ENCODE peak calls at places on chromosomes 7 and 10, in six cellular contexts. One of them, this sample, is unnamed.

GRCh38 chr10:70381491-70382421 is 669 bp downstream of the LRRC20 start:
- DNase-seq in choroid plexus epithelial cell: no peak
- DNase-seq in GM06990: no peak
- DNase-seq in effector memory CD8-positive, alpha-beta T cell: no peak
- DNase-seq in left cardiac atrium: peak
- DNase-seq in AG04450: no peak
- DNase-seq in this sample: peak

GRCh38 chr7:48537561-48537960 is 366.3 kb downstream of the ABCA13 start:
- DNase-seq in choroid plexus epithelial cell: no peak
- DNase-seq in GM06990: no peak
- DNase-seq in effector memory CD8-positive, alpha-beta T cell: no peak
- DNase-seq in left cardiac atrium: no peak
- DNase-seq in AG04450: no peak
- DNase-seq in this sample: no peak

GRCh38 chr10:8365935-8366911 is 311.7 kb downstream of the GATA3 start:
- DNase-seq in choroid plexus epithelial cell: peak
- DNase-seq in GM06990: peak
- DNase-seq in effector memory CD8-positive, alpha-beta T cell: peak
- DNase-seq in left cardiac atrium: peak
- DNase-seq in AG04450: no peak
- DNase-seq in this sample: no peak

GRCh38 chr10:79244841-79245504 is 102.3 kb upstream of the PPIF start:
- DNase-seq in choroid plexus epithelial cell: no peak
- DNase-seq in GM06990: peak
- DNase-seq in effector memory CD8-positive, alpha-beta T cell: peak
- DNase-seq in left cardiac atrium: no peak
- DNase-seq in AG04450: no peak
- DNase-seq in this sample: no peak

GRCh38 chr10:113029055-113029440 is 79.0 kb downstream of the TCF7L2 start:
- DNase-seq in choroid plexus epithelial cell: peak
- DNase-seq in GM06990: no peak
- DNase-seq in effector memory CD8-positive, alpha-beta T cell: no peak
- DNase-seq in left cardiac atrium: no peak
- DNase-seq in AG04450: no peak
- DNase-seq in this sample: no peak

GRCh38 chr7:108328174-108328651 is 128.0 kb downstream of the NRCAM start:
- DNase-seq in choroid plexus epithelial cell: no peak
- DNase-seq in GM06990: peak
- DNase-seq in effector memory CD8-positive, alpha-beta T cell: no peak
- DNase-seq in left cardiac atrium: no peak
- DNase-seq in AG04450: no peak
- DNase-seq in this sample: no peak

GRCh38 chr10:45439365-45439764 is 65.3 kb downstream of the ALOX5 start:
- DNase-seq in choroid plexus epithelial cell: no peak
- DNase-seq in GM06990: no peak
- DNase-seq in effector memory CD8-positive, alpha-beta T cell: no peak
- DNase-seq in left cardiac atrium: no peak
- DNase-seq in AG04450: no peak
- DNase-seq in this sample: no peak

GRCh38 chr10:119189811-119190282 is 11.2 kb upstream of the PRDX3 start:
- DNase-seq in choroid plexus epithelial cell: peak
- DNase-seq in GM06990: no peak
- DNase-seq in effector memory CD8-positive, alpha-beta T cell: no peak
- DNase-seq in left cardiac atrium: no peak
- DNase-seq in AG04450: no peak
- DNase-seq in this sample: no peak

GRCh38 chr7:132381742-132382472 is 194.4 kb downstream of the PLXNA4 start:
- DNase-seq in choroid plexus epithelial cell: no peak
- DNase-seq in GM06990: no peak
- DNase-seq in effector memory CD8-positive, alpha-beta T cell: no peak
- DNase-seq in left cardiac atrium: no peak
- DNase-seq in AG04450: no peak
- DNase-seq in this sample: no peak

GRCh38 chr7:118183254-118183585 is 744 bp upstream of the LSM8 start:
- DNase-seq in choroid plexus epithelial cell: peak
- DNase-seq in GM06990: peak
- DNase-seq in effector memory CD8-positive, alpha-beta T cell: no peak
- DNase-seq in left cardiac atrium: no peak
- DNase-seq in AG04450: no peak
- DNase-seq in this sample: no peak

GRCh38 chr10:65555192-65555591 is 1370.6 kb upstream of the LRRTM3 start:
- DNase-seq in choroid plexus epithelial cell: no peak
- DNase-seq in GM06990: no peak
- DNase-seq in effector memory CD8-positive, alpha-beta T cell: no peak
- DNase-seq in left cardiac atrium: no peak
- DNase-seq in AG04450: no peak
- DNase-seq in this sample: no peak

GRCh38 chr7:37212526-37212925 is 236.1 kb downstream of the ELMO1 start:
- DNase-seq in choroid plexus epithelial cell: no peak
- DNase-seq in GM06990: no peak
- DNase-seq in effector memory CD8-positive, alpha-beta T cell: no peak
- DNase-seq in left cardiac atrium: no peak
- DNase-seq in AG04450: no peak
- DNase-seq in this sample: no peak

GRCh38 chr10:42776681-42777080 is 5.9 kb upstream of the BMS1 start:
- DNase-seq in choroid plexus epithelial cell: no peak
- DNase-seq in GM06990: no peak
- DNase-seq in effector memory CD8-positive, alpha-beta T cell: no peak
- DNase-seq in left cardiac atrium: no peak
- DNase-seq in AG04450: no peak
- DNase-seq in this sample: no peak

GRCh38 chr7:28573059-28573553 is 160.8 kb downstream of the CREB5 start:
- DNase-seq in choroid plexus epithelial cell: peak
- DNase-seq in GM06990: peak
- DNase-seq in effector memory CD8-positive, alpha-beta T cell: no peak
- DNase-seq in left cardiac atrium: no peak
- DNase-seq in AG04450: no peak
- DNase-seq in this sample: no peak

GRCh38 chr10:131099028-131099427 is 212.5 kb downstream of the TCERG1L start:
- DNase-seq in choroid plexus epithelial cell: no peak
- DNase-seq in GM06990: no peak
- DNase-seq in effector memory CD8-positive, alpha-beta T cell: no peak
- DNase-seq in left cardiac atrium: no peak
- DNase-seq in AG04450: no peak
- DNase-seq in this sample: peak

GRCh38 chr7:154592392-154592791 is 410.5 kb downstream of the PAXIP1 start:
- DNase-seq in choroid plexus epithelial cell: no peak
- DNase-seq in GM06990: no peak
- DNase-seq in effector memory CD8-positive, alpha-beta T cell: no peak
- DNase-seq in left cardiac atrium: no peak
- DNase-seq in AG04450: no peak
- DNase-seq in this sample: no peak

GRCh38 chr10:30219977-30220751 is 128.9 kb downstream of the MTPAP start:
- DNase-seq in choroid plexus epithelial cell: peak
- DNase-seq in GM06990: no peak
- DNase-seq in effector memory CD8-positive, alpha-beta T cell: no peak
- DNase-seq in left cardiac atrium: no peak
- DNase-seq in AG04450: no peak
- DNase-seq in this sample: peak

GRCh38 chr7:12237007-12237406 is 25.9 kb downstream of the TMEM106B start:
- DNase-seq in choroid plexus epithelial cell: no peak
- DNase-seq in GM06990: no peak
- DNase-seq in effector memory CD8-positive, alpha-beta T cell: no peak
- DNase-seq in left cardiac atrium: no peak
- DNase-seq in AG04450: no peak
- DNase-seq in this sample: no peak

GRCh38 chr7:139855498-139856270 is 26.6 kb downstream of the TBXAS1 start:
- DNase-seq in choroid plexus epithelial cell: peak
- DNase-seq in GM06990: no peak
- DNase-seq in effector memory CD8-positive, alpha-beta T cell: no peak
- DNase-seq in left cardiac atrium: no peak
- DNase-seq in AG04450: no peak
- DNase-seq in this sample: peak

GRCh38 chr7:106400990-106401389 is 116.2 kb upstream of the NAMPT start:
- DNase-seq in choroid plexus epithelial cell: no peak
- DNase-seq in GM06990: no peak
- DNase-seq in effector memory CD8-positive, alpha-beta T cell: no peak
- DNase-seq in left cardiac atrium: no peak
- DNase-seq in AG04450: no peak
- DNase-seq in this sample: no peak

GRCh38 chr10:119355930-119356329 is 148.6 kb downstream of the GRK5 start:
- DNase-seq in choroid plexus epithelial cell: peak
- DNase-seq in GM06990: no peak
- DNase-seq in effector memory CD8-positive, alpha-beta T cell: no peak
- DNase-seq in left cardiac atrium: no peak
- DNase-seq in AG04450: no peak
- DNase-seq in this sample: no peak

GRCh38 chr7:99386584-99387238 is 12.2 kb downstream of the ARPC1B start:
- DNase-seq in choroid plexus epithelial cell: peak
- DNase-seq in GM06990: no peak
- DNase-seq in effector memory CD8-positive, alpha-beta T cell: no peak
- DNase-seq in left cardiac atrium: no peak
- DNase-seq in AG04450: no peak
- DNase-seq in this sample: no peak

GRCh38 chr10:521261-521660 is 168.2 kb downstream of the DIP2C start:
- DNase-seq in choroid plexus epithelial cell: no peak
- DNase-seq in GM06990: no peak
- DNase-seq in effector memory CD8-positive, alpha-beta T cell: no peak
- DNase-seq in left cardiac atrium: no peak
- DNase-seq in AG04450: no peak
- DNase-seq in this sample: no peak

GRCh38 chr7:133820584-133820983 is 306.6 kb upstream of the LRGUK start:
- DNase-seq in choroid plexus epithelial cell: no peak
- DNase-seq in GM06990: no peak
- DNase-seq in effector memory CD8-positive, alpha-beta T cell: no peak
- DNase-seq in left cardiac atrium: no peak
- DNase-seq in AG04450: no peak
- DNase-seq in this sample: no peak

GRCh38 chr7:98202367-98203195 is 8.7 kb upstream of the BHLHA15 start:
- DNase-seq in choroid plexus epithelial cell: peak
- DNase-seq in GM06990: peak
- DNase-seq in effector memory CD8-positive, alpha-beta T cell: peak
- DNase-seq in left cardiac atrium: no peak
- DNase-seq in AG04450: no peak
- DNase-seq in this sample: no peak

GRCh38 chr10:112663181-112663879 is 216.3 kb downstream of the VTI1A start:
- DNase-seq in choroid plexus epithelial cell: peak
- DNase-seq in GM06990: no peak
- DNase-seq in effector memory CD8-positive, alpha-beta T cell: no peak
- DNase-seq in left cardiac atrium: no peak
- DNase-seq in AG04450: no peak
- DNase-seq in this sample: no peak

GRCh38 chr7:74302745-74303221 is 13.6 kb downstream of the CLIP2 start:
- DNase-seq in choroid plexus epithelial cell: no peak
- DNase-seq in GM06990: no peak
- DNase-seq in effector memory CD8-positive, alpha-beta T cell: no peak
- DNase-seq in left cardiac atrium: no peak
- DNase-seq in AG04450: no peak
- DNase-seq in this sample: no peak

This sample was measured in lower lobe of right lung.